ENCODE peak calls at places on chromosome 4, in nine cellular contexts. A is coronary artery; G is kidney; V is bronchial epithelial cell; O is hepatocyte; F is tibial artery; L is CD8-positive, alpha-beta T cell; B is astrocyte; U is fibroblast of mammary gland. H is an unnamed sample.

GRCh38 chr4:13484749-13485345 is 707 bp upstream of the RAB28 start:
- DNase-seq in G (no peak), V (peak; percentile 36), L (no peak), O (peak; percentile 29), B (peak; percentile 37), F (no peak), U (peak; percentile 45), A (no peak), H (peak; percentile 37)

GRCh38 chr4:135564090-135564489 is 1362.5 kb upstream of the PABPC4L start:
- DNase-seq in B (no peak), V (no peak), F (no peak), U (no peak), G (no peak), O (no peak), A (no peak), L (no peak), H (no peak)

GRCh38 chr4:13640149-13640671 is 12.7 kb upstream of the BOD1L1 start:
- DNase-seq in A (no peak), L (no peak), G (no peak), O (peak; percentile 82), V (peak; percentile 57), B (peak; percentile 72), F (peak; percentile 68), U (peak; percentile 95), H (peak; percentile 76)

GRCh38 chr4:23364167-23364566 is 525.7 kb downstream of the PPARGC1A start:
- DNase-seq in L (no peak), G (no peak), V (no peak), B (no peak), F (no peak), O (no peak), U (no peak), A (no peak), H (no peak)

GRCh38 chr4:85617202-85617601 is 142.3 kb downstream of the ARHGAP24 start:
- DNase-seq in G (no peak), L (no peak), A (no peak), B (no peak), U (no peak), V (no peak), O (no peak), F (no peak), H (no peak)

GRCh38 chr4:123980736-123981285 is 584.2 kb downstream of the SPRY1 start:
- DNase-seq in O (no peak), B (no peak), L (no peak), F (no peak), U (no peak), A (no peak), G (no peak), V (no peak), H (no peak)

GRCh38 chr4:93467484-93468155 is 360.9 kb upstream of the ATOH1 start:
- DNase-seq in A (no peak), V (peak; percentile 83), U (no peak), O (no peak), F (no peak), L (no peak), G (no peak), B (no peak), H (peak; percentile 67)

GRCh38 chr4:189021831-189022230 is 882.6 kb downstream of the TRIML1 start:
- DNase-seq in U (peak; percentile 60), V (no peak), F (no peak), O (peak; percentile 12), G (peak; percentile 68), L (no peak), A (no peak), B (no peak), H (no peak)

GRCh38 chr4:170978990-170979389 is 834.2 kb upstream of the GALNTL6 start:
- DNase-seq in F (no peak), U (no peak), G (no peak), B (no peak), V (no peak), A (no peak), O (no peak), L (no peak), H (no peak)

GRCh38 chr4:185395255-185395955 is at the start of gene LRP2BP:
- DNase-seq in B (no peak), F (no peak), G (no peak), O (no peak), U (peak; percentile 97), L (no peak), A (no peak), V (peak; percentile 84), H (no peak)

GRCh38 chr4:147732516-147733193 is 767 bp downstream of the ARHGAP10 start:
- DNase-seq in F (peak; percentile 68), B (peak; percentile 35), L (no peak), A (peak; percentile 75), U (peak; percentile 35), G (peak; percentile 85), V (peak; percentile 23), O (peak; percentile 64), H (peak; percentile 34)

GRCh38 chr4:181548873-181549541 is 694.2 kb upstream of the TENM3 start:
- DNase-seq in G (no peak), A (no peak), U (peak; percentile 96), B (peak; percentile 96), L (no peak), V (peak; percentile 66), O (no peak), F (no peak), H (peak; percentile 84)

GRCh38 chr4:48439988-48440387 is 43.2 kb upstream of the SLC10A4 start:
- DNase-seq in A (no peak), G (no peak), O (no peak), L (no peak), B (peak; percentile 2), F (no peak), V (no peak), U (no peak), H (no peak)

GRCh38 chr4:130659314-130659713 is 1563.4 kb downstream of the C4orf33 start:
- DNase-seq in O (no peak), F (no peak), V (no peak), L (no peak), U (no peak), B (no peak), G (no peak), A (no peak), H (no peak)

DNA sequence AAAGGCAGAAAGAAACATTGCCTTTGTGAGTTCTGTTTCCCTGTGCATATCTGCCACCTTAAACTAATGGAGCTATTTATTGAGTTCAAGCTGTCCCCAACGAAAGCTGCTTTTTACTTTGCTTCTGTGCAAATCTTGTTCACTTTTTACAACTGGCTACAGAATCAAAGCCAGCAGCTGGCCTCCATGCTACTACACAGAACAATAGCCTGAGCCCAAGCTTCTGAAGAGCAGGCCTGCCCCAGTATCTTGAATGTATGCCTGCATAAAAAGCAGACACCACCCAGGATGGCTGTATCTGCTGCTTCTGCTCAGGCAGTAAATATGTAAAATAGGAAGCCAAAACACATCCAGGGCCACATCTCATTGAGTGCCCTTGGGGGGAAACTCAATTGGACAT is 28.2 kb downstream of the ANK2 start:
- DNase-seq in B (no peak), O (no peak), U (no peak), L (no peak), A (no peak), F (no peak), V (no peak), G (no peak), H (no peak)
- TF ChIP-seq CTCF in B (no peak), O (no peak), U (no peak), L (no peak), A (no peak), F (no peak), V (no peak), G (no peak), H (no peak)

GRCh38 chr4:142574306-142574705 is 271.8 kb downstream of the INPP4B start:
- DNase-seq in A (no peak), L (no peak), V (no peak), U (no peak), B (no peak), G (no peak), O (no peak), F (no peak), H (no peak)
- H3K4me3 ChIP-seq in A (no peak overlapping the region), L (no peak overlapping the region), V (no peak overlapping the region), U (no peak overlapping the region), B (no peak overlapping the region), G (no peak overlapping the region), O (no peak overlapping the region), F (no peak overlapping the region), H (no peak overlapping the region)

DNA sequence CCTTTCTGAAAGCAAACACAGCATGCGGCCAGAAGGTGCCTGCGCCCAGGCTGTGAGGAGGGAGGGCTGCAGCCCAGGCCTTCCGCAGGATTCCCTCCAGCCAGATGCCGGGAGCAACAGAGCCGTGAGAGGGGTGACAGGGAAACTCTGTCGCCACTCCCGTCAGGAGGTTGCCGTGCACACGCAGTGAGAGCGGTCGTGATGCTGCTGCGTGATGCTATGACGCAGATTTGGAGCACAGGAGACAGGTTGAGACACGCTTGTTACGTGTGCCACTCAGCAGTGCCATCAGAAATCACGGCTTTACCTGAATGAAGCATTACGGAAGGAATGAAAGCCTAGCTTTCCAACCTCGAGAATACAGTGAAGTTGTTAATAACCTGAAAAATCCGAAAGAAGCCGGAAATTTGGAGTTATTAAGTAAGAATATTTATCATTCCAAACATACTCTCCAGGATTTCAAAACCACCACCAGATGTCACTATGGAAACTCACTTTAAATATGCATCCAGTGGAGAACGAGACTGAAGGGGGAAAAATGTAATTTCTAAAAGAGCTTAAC is 54.4 kb downstream of the FAT1 start:
- DNase-seq in G (no peak), O (peak; percentile 58), A (no peak), V (peak; percentile 81), B (peak; percentile 71), F (peak; percentile 87), U (peak; percentile 72), L (no peak), H (peak; percentile 61)
- TF ChIP-seq CTCF in G (peak; percentile 35), O (peak; percentile 65), A (peak; percentile 13), V (peak; percentile 20), B (peak; percentile 46), F (peak; percentile 66), U (peak; percentile 47), L (no peak), H (peak; percentile 37)

GRCh38 chr4:10005632-10006031 is 15.7 kb downstream of the SLC2A9 start:
- DNase-seq in A (no peak), G (no peak), O (no peak), U (peak; percentile 1), L (no peak), F (no peak), B (no peak), V (no peak), H (peak; percentile 29)

GRCh38 chr4:10007436-10007740 is 13.9 kb downstream of the SLC2A9 start:
- DNase-seq in V (no peak), U (no peak), B (no peak), F (no peak), G (no peak), O (no peak), L (no peak), A (no peak), H (no peak)

GRCh38 chr4:10006604-10007435 is 14.5 kb downstream of the SLC2A9 start:
- DNase-seq in B (peak; percentile 35), L (no peak), O (peak; percentile 81), V (peak; percentile 98), A (no peak), G (peak; percentile 87), U (peak; percentile 35), F (no peak), H (peak; percentile 99)

GRCh38 chr4:10007772-10008171 is 13.5 kb downstream of the SLC2A9 start:
- DNase-seq in A (no peak), U (no peak), G (no peak), O (no peak), V (no peak), F (no peak), L (no peak), B (no peak), H (no peak)

DNA sequence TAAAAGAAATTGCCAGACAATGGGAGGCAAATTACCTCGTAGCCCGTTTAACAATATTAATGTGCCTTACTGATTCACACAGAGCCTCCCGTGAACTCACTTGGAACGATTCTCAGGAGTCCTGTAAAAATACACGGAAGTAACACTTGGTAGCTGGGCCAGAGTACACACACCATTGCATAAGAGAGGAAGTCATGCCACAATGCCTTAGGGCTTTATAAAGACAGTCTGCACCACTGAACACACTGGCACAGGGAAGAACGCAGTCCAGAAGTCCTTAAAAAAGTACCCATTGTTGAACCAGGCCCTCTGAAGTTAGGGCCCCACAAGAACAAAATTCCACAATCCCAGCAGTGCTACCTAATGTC is 15.1 kb downstream of the SLC2A9 start:
- DNase-seq in U (peak; percentile 69), B (peak; percentile 21), L (no peak), F (peak; percentile 82), A (no peak), V (peak; percentile 94), O (peak; percentile 48), G (no peak), H (peak; percentile 95)
- H3K4me3 ChIP-seq in U (no peak overlapping the region), B (no peak overlapping the region), L (no peak overlapping the region), F (no peak overlapping the region), A (no peak overlapping the region), V (no peak overlapping the region), O (no peak overlapping the region), G (no peak overlapping the region), H (no peak overlapping the region)